ENCODE peak calls at places on chromosomes 2 and 18, in six cellular contexts. E, M, S, A, G and U are unnamed samples. For H3K9me3, the result is how much of the 10 kb centered on the place peaks cover.

GRCh38 chr2:30915485-30915884 is 108.2 kb upstream of the CAPN13 start:
- DNase-seq in S (peak), A (peak), E (peak), M (no peak), G (peak), U (peak)

GRCh38 chr2:195252018-195252417 is 405.0 kb upstream of the SLC39A10 start:
- DNase-seq in A (no peak), S (peak), G (no peak), E (no peak), M (no peak), U (peak)

GRCh38 chr2:191270303-191271178 is 25.3 kb downstream of the MYO1B start:
- DNase-seq in S (no peak), E (no peak), A (no peak), G (no peak), M (no peak), U (no peak)

GRCh38 chr2:137938204-137938603 is 26.1 kb upstream of the HNMT start:
- DNase-seq in M (no peak), E (no peak), S (no peak), G (peak), A (no peak), U (no peak)

GRCh38 chr2:239942871-239943311 is 82.3 kb downstream of the NDUFA10 start:
- DNase-seq in A (no peak), S (no peak), E (no peak), G (no peak), M (no peak), U (no peak)

GRCh38 chr2:119483395-119483753 is 40.9 kb downstream of the SCTR start:
- DNase-seq in S (no peak), A (no peak), E (no peak), G (no peak), M (no peak), U (no peak)

GRCh38 chr18:52387246-52387645 is 47.2 kb downstream of the DCC start:
- DNase-seq in E (no peak), A (no peak), M (no peak), S (no peak), G (no peak), U (no peak)

GRCh38 chr2:74278176-74278575 is 65.0 kb downstream of the SLC4A5 start:
- DNase-seq in A (no peak), S (no peak), G (no peak), M (no peak), E (no peak), U (no peak)

GRCh38 chr2:141611-142010 is 95.3 kb upstream of the FAM110C start:
- DNase-seq in A (no peak), E (no peak), S (no peak), G (no peak), M (no peak), U (no peak)

GRCh38 chr18:69845588-69846506 is 101.8 kb downstream of the CD226 start:
- DNase-seq in M (no peak), G (no peak), S (no peak), E (no peak), A (no peak), U (no peak)

GRCh38 chr18:54830260-54830659 is 2.0 kb downstream of the RAB27B start:
- DNase-seq in G (no peak), A (no peak), M (no peak), S (no peak), E (no peak), U (no peak)

GRCh38 chr2:71705171-71705960 is 252.0 kb downstream of the DYSF start:
- DNase-seq in S (no peak), G (no peak), A (no peak), E (no peak), M (no peak), U (no peak)

GRCh38 chr2:70087703-70088507 is 628 bp downstream of the PCBP1 start:
- DNase-seq in A (peak), S (no peak), G (peak), E (no peak), M (no peak), U (no peak)

GRCh38 chr2:118046628-118047210 is 32.8 kb upstream of the CCDC93 start:
- DNase-seq in E (peak), S (no peak), A (peak), M (no peak), G (peak), U (peak)

GRCh38 chr2:112216158-112216557 is 38.7 kb downstream of the ZC3H8 start:
- DNase-seq in G (peak), A (no peak), E (no peak), S (no peak), M (no peak), U (no peak)

DNA sequence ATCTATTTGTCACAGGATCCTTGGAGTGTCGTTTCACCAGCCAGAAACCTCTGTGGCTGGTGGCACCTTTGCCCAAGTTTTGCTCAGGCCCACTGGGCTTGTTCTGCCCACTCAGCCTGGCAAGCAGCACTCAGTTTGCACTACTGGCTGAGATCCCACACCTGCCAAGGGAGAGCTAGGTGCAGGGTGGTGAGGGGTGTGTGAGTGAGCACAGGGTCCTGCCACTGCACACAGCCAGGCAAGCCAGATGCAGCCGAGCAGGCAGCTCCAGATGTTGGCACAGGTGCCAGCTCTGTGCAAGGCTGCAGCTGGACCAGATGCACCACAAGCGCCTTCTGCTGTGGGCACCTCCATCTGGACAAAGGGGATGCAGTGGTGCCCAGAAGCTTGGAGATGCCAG is 281.7 kb upstream of the UBE2E3 start:
- DNase-seq in M (no peak), S (no peak), A (no peak), E (no peak), G (no peak), U (no peak)
- H3K9ac ChIP-seq in M (no peak), S (no peak), A (no peak), E (no peak), G (no peak), U (no peak)

DNA sequence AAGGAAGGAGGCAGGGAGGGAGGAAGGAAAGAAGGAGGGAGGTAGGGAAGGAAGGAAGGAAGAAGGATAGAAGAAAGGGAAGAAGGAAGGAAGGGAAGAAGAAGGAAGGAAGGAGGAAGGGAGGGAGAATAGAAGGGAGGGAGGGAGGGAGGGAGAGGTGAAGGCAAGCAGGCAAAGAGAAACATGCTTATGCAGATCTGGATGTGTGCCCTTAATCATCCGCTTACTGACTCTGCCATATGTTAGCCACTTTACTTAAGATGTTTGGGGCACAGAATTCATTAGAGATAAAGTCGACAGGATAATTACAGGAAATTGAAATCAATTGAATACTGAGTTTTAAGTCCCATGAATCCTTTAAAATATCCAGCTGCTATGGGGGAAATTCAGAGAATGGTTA is 334.2 kb downstream of the GRB14 start:
- DNase-seq in A (no peak), G (no peak), S (no peak), E (no peak), M (no peak), U (no peak)
- TF ChIP-seq ZNF274 in A (no peak), G (no peak), S (no peak), E (no peak), M (no peak), U (no peak)

GRCh38 chr18:14974088-14974487 is 226.1 kb downstream of the ANKRD30B start:
- DNase-seq in M (no peak), A (no peak), E (no peak), G (no peak), S (no peak), U (no peak)

GRCh38 chr18:14974576-14974975 is 226.6 kb downstream of the ANKRD30B start:
- DNase-seq in M (no peak), G (no peak), A (no peak), S (no peak), E (no peak), U (no peak)

GRCh38 chr18:14970027-14970426 is 222.1 kb downstream of the ANKRD30B start:
- DNase-seq in E (no peak), S (no peak), A (no peak), M (no peak), G (no peak), U (no peak)

GRCh38 chr18:14969507-14969906 is 221.5 kb downstream of the ANKRD30B start:
- DNase-seq in A (no peak), E (no peak), G (no peak), M (no peak), S (no peak), U (no peak)

GRCh38 chr18:14971461-14972185 is 223.7 kb downstream of the ANKRD30B start:
- DNase-seq in A (no peak), G (no peak), M (no peak), E (no peak), S (no peak), U (no peak)
- H3K9me3 ChIP-seq in A (under half), G (under half), M (under half), E (under half), S (half or more), U (under half)

DNA sequence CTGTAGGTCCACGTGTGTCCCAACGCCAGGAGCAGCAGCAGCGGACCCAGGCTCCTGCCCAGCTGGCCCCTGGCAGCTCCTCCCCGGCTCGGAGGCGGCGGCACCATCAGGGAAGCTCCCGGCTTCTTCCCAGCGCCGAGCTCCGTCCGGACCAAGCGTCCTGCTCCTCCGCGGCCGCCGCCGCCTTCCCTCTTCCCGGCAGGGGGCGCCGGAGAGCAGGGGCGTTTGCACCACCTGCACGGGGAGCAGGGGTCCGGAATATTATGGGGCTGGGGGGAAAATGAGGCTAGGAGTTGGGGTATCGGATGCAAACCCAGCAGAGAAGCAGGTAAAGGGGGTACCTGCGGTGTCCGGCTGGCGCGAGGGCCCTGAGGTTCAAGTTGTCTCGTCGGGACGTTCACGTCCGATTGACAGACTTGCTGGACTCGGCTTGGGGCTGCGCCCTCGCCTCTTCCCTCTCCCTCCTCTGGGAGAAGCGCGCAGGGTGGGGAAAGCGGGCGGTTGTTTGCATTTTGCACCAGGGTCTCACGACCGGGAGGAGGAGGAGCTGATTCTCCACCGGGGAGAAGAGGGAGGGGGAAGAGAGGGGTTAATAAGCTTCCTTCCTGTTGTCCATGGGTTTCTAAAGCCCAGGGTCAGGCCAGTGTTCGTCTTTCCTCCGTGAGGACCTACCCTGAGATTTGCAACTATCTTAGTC is at the start of gene CCBE1:
- DNase-seq in G (no peak), S (peak), M (no peak), A (peak), E (peak), U (peak)
- H3K9ac ChIP-seq in G (no peak), S (no peak), M (no peak), A (no peak), E (peak), U (peak)

DNA sequence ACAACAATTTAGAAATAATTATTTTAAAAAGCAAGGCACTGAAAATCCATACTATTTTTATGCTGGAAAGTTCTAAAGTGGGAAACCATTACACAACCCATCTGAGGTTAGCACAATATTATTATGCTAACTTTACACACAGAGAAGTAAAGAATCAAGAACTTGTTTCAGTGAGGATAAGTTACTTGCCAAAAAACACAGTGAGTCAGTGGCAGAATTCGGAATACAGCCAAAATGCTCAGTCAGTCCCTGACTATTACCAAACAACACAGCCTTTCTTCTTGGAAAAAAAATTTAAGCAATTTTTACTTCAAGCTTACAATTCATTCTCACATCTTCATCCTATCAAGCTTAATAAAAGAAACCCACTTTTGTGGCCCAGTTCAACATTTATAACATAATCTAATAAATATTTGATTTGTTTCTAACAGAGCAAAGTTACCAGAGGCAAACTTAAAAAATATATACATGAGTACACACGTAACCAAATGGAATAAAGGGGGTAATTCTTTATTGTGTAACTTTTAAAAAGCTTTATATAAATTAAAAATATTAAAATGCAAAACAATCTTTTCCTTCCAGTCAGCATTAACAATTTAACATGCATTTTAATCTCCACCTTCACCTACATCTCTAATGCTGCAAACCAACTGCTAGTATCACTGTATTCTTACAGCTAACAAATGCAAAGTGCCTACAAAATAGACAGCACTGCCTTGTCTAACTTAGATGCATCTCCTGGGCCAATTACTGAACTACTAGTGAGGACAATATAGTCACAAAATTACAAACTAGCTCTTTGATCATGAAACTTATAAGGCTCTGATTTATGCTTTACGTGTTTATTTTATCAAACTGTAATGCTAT is 55.2 kb downstream of the CCDC88A start:
- DNase-seq in M (no peak), E (no peak), A (no peak), S (no peak), G (no peak), U (no peak)
- TF ChIP-seq ZNF274 in M (no peak), E (no peak), A (no peak), S (no peak), G (no peak), U (no peak)

GRCh38 chr2:241848761-241849615 is 9.7 kb downstream of the PDCD1 start:
- DNase-seq in M (no peak), G (no peak), S (no peak), A (no peak), E (no peak), U (no peak)
- H3K9me3 ChIP-seq in M (under half), G (under half), S (under half), A (under half), E (under half), U (under half)

GRCh38 chr2:144426355-144426754 is 93.6 kb downstream of the ZEB2 start:
- DNase-seq in M (no peak), G (no peak), S (no peak), A (no peak), E (no peak), U (no peak)

GRCh38 chr2:144424559-144425240 is 95.2 kb downstream of the ZEB2 start:
- DNase-seq in A (no peak), E (no peak), G (no peak), S (no peak), M (no peak), U (no peak)

GRCh38 chr2:144430722-144431163 is 89.2 kb downstream of the ZEB2 start:
- DNase-seq in M (peak), E (no peak), S (no peak), A (no peak), G (no peak), U (no peak)

GRCh38 chr2:144429396-144430112 is 90.4 kb downstream of the ZEB2 start:
- DNase-seq in E (no peak), G (no peak), S (no peak), A (no peak), M (no peak), U (no peak)

DNA sequence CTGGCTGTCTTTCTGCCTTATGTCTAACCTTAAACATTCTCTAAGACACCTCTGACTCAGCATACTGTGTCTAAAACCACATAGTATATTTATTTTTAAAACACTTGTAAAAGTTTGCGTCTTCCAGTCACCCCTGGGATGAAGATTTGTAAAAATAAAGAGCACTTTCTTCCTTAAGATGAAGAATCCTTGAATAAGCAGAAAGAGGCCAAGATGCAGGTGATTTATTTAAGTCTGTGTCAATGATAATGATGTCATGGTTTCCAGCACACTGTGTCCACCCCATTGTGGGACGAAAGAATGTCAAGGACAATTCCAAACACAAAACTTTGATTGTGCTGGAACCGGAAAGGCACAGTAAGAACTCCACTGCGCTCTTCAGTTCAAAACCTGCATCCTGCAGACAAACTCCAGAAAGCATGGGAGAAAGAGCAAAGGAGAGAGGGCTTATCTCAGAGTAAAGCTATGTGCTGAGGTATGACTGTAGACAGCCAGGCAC is 92.9 kb downstream of the ZEB2 start:
- DNase-seq in A (no peak), S (no peak), M (no peak), G (peak), E (no peak), U (no peak)
- H3K9ac ChIP-seq in A (no peak), S (no peak), M (no peak), G (no peak), E (no peak), U (no peak)

GRCh38 chr18:8706981-8707940 is 1.9 kb downstream of the MTCL1 start:
- DNase-seq in S (no peak), A (no peak), E (no peak), G (no peak), M (no peak), U (no peak)
- TF ChIP-seq ZNF274 in S (no peak), A (no peak), E (no peak), G (no peak), M (no peak), U (no peak)

GRCh38 chr18:71815305-71815704 is 728.8 kb downstream of the CBLN2 start:
- DNase-seq in M (no peak), A (no peak), G (no peak), S (no peak), E (no peak), U (no peak)
- H3K9me3 ChIP-seq in M (under half), A (under half), G (under half), S (half or more), E (under half), U (under half)